ENCODE peak calls at places on chromosomes 13 and 19, in four cellular contexts. One of them, this sample, is unnamed.

GRCh38 chr13:30479154-30479553 is 13.4 kb upstream of the HMGB1 start:
- DNase-seq in ecto neural progenitor cell: no peak
- DNase-seq in RPMI8226: no peak
- DNase-seq in left kidney: peak
- DNase-seq in this sample: no peak

GRCh38 chr13:73792796-73793195 is 341.4 kb downstream of the KLF12 start:
- DNase-seq in ecto neural progenitor cell: no peak
- DNase-seq in RPMI8226: no peak
- DNase-seq in left kidney: no peak
- DNase-seq in this sample: no peak

GRCh38 chr19:2629491-2630351 is 72.8 kb downstream of the GNG7 start:
- DNase-seq in ecto neural progenitor cell: no peak
- DNase-seq in RPMI8226: no peak
- DNase-seq in left kidney: no peak
- DNase-seq in this sample: no peak

GRCh38 chr19:52992109-52993004 is 21.4 kb upstream of the ERVV-1 start:
- DNase-seq in ecto neural progenitor cell: peak
- DNase-seq in RPMI8226: no peak
- DNase-seq in left kidney: peak
- DNase-seq in this sample: peak

GRCh38 chr13:25733696-25734435 is 317.9 kb downstream of the SHISA2 start:
- DNase-seq in ecto neural progenitor cell: no peak
- DNase-seq in RPMI8226: no peak
- DNase-seq in left kidney: no peak
- DNase-seq in this sample: no peak

GRCh38 chr13:76848596-76848995 is 37.6 kb downstream of the KCTD12 start:
- DNase-seq in ecto neural progenitor cell: no peak
- DNase-seq in RPMI8226: no peak
- DNase-seq in left kidney: no peak
- DNase-seq in this sample: peak

GRCh38 chr13:95155093-95155492 is 146.2 kb downstream of the ABCC4 start:
- DNase-seq in ecto neural progenitor cell: no peak
- DNase-seq in RPMI8226: no peak
- DNase-seq in left kidney: no peak
- DNase-seq in this sample: no peak

GRCh38 chr19:55353803-55354697 is 469 bp downstream of the COX6B2 start:
- DNase-seq in ecto neural progenitor cell: peak
- DNase-seq in RPMI8226: peak
- DNase-seq in left kidney: peak
- DNase-seq in this sample: no peak

GRCh38 chr13:57123660-57124059 is 17.1 kb upstream of the PRR20A start:
- DNase-seq in ecto neural progenitor cell: no peak
- DNase-seq in RPMI8226: no peak
- DNase-seq in left kidney: peak
- DNase-seq in this sample: peak

GRCh38 chr19:18280247-18281081 is 958 bp downstream of the JUND start:
- DNase-seq in ecto neural progenitor cell: peak
- DNase-seq in RPMI8226: peak
- DNase-seq in left kidney: peak
- DNase-seq in this sample: peak

GRCh38 chr19:883661-884211 is 9.3 kb downstream of the MED16 start:
- DNase-seq in ecto neural progenitor cell: no peak
- DNase-seq in RPMI8226: no peak
- DNase-seq in left kidney: no peak
- DNase-seq in this sample: peak

GRCh38 chr19:36378625-36379509 is at the start of gene ZFP14:
- DNase-seq in ecto neural progenitor cell: peak
- DNase-seq in RPMI8226: peak
- DNase-seq in left kidney: peak
- DNase-seq in this sample: peak

GRCh38 chr13:44471686-44472085 is 98.1 kb downstream of the SERP2 start:
- DNase-seq in ecto neural progenitor cell: no peak
- DNase-seq in RPMI8226: no peak
- DNase-seq in left kidney: no peak
- DNase-seq in this sample: no peak

This sample was measured in G401.